ENCODE peak calls at places on chromosomes 12 and 14, in six cellular contexts. V is dorsolateral prefrontal cortex; I is IMR-90; T is WERI-Rb-1; E is kidney glomerular epithelial cell; B is activated naive CD4-positive, alpha-beta T cell treated with anti-CD3 and anti-CD28 coated beads for 36 hours. X is an unnamed sample.

GRCh38 chr12:120669055-120669828 is 17.7 kb upstream of the MLEC start:
- DNase-seq in B (no peak), E (peak), V (no peak), T (peak), I (no peak), X (peak)

GRCh38 chr12:10409387-10409786 is at the start of gene KLRC4:
- DNase-seq in T (no peak), B (no peak), V (no peak), I (peak), E (no peak), X (peak)

GRCh38 chr12:40215977-40216376 is 8.8 kb upstream of the LRRK2 start:
- DNase-seq in I (peak), V (no peak), T (no peak), E (no peak), B (no peak), X (peak)

GRCh38 chr12:110741795-110742717 is 635 bp downstream of the PPP1CC start:
- DNase-seq in E (no peak), V (no peak), I (peak), B (peak), T (peak), X (peak)

GRCh38 chr12:32605326-32606095 is 73.6 kb upstream of the DNM1L start:
- DNase-seq in I (no peak), V (no peak), E (no peak), T (no peak), B (no peak), X (no peak)

GRCh38 chr12:104651812-104652211 is 195.1 kb downstream of the CHST11 start:
- DNase-seq in B (no peak), V (no peak), E (no peak), I (no peak), T (no peak), X (no peak)

GRCh38 chr12:116533343-116534248 is 25.6 kb upstream of the MAP1LC3B2 start:
- DNase-seq in E (peak), B (peak), I (peak), V (peak), T (peak), X (peak)

GRCh38 chr14:103628684-103629502 is at the start of gene KLC1:
- DNase-seq in I (peak), V (peak), E (peak), B (peak), T (peak), X (peak)

GRCh38 chr12:31742891-31743290 is 14.1 kb upstream of the AMN1 start:
- DNase-seq in V (no peak), T (no peak), I (no peak), E (no peak), B (no peak), X (no peak)

GRCh38 chr14:34113051-34113511 is 162.2 kb upstream of the EGLN3 start:
- DNase-seq in V (no peak), B (no peak), T (no peak), I (peak), E (peak), X (peak)

GRCh38 chr14:51520087-51520486 is 131.6 kb upstream of the FRMD6 start:
- DNase-seq in B (no peak), E (no peak), V (no peak), I (no peak), T (no peak), X (no peak)

GRCh38 chr14:63039800-63040380 is 5.4 kb downstream of the KCNH5 start:
- DNase-seq in V (no peak), E (peak), T (no peak), I (peak), B (no peak), X (peak)

GRCh38 chr14:65637780-65638179 is 225.2 kb downstream of the FUT8 start:
- DNase-seq in B (peak), V (no peak), I (peak), E (peak), T (no peak), X (no peak)

GRCh38 chr12:74899031-74899829 is 310.4 kb downstream of the KCNC2 start:
- DNase-seq in T (no peak), B (no peak), V (no peak), E (no peak), I (no peak), X (peak)

GRCh38 chr14:105857816-105858675 is 331.7 kb downstream of the TMEM121 start:
- DNase-seq in T (peak), I (no peak), E (no peak), B (no peak), V (peak), X (no peak)